ENCODE peak calls at places on chromosomes 11 and 22, in ten cellular contexts. C, T, W, U, A, R, Z, S, P and V are unnamed samples.
A peak's percentile ranks its signal among the peaks of the same experiment; 100 is the strongest.

GRCh38 chr11:73072935-73073481 is 69.1 kb downstream of the FCHSD2 start:
- DNase-seq in C (no peak), T (peak; percentile 5), W (no peak), U (no peak), A (no peak), R (no peak), Z (peak; percentile 1), S (no peak), P (no peak), V (no peak)

GRCh38 chr22:22817468-22818201 is 70.0 kb upstream of the IGLL5 start:
- DNase-seq in C (no peak), T (no peak), W (no peak), U (no peak), A (no peak), R (no peak), Z (no peak), S (no peak), P (no peak), V (no peak)

GRCh38 chr11:66333220-66333877 is 2.9 kb downstream of the RIN1 start:
- DNase-seq in C (no peak), T (no peak), W (no peak), U (no peak), A (no peak), R (no peak), Z (no peak), S (no peak), P (no peak), V (no peak)

GRCh38 chr22:30864441-30865420 is 103.8 kb downstream of the MORC2 start:
- DNase-seq in C (no peak), T (no peak), W (no peak), U (no peak), A (no peak), R (no peak), Z (no peak), S (no peak), P (no peak), V (no peak)

GRCh38 chr11:96713301-96713700 is 323.5 kb downstream of the JRKL start:
- DNase-seq in C (no peak), T (no peak), W (no peak), U (no peak), A (no peak), R (no peak), Z (no peak), S (no peak), P (no peak), V (no peak)

GRCh38 chr11:105000797-105001196 is 22.2 kb downstream of the CASP5 start:
- DNase-seq in C (peak; percentile 17), T (peak; percentile 12), W (no peak), U (no peak), A (peak; percentile 2), R (no peak), Z (no peak), S (no peak), P (no peak), V (no peak)

GRCh38 chr11:67437082-67437821 is at the start of gene PTPRCAP:
- DNase-seq in C (no peak), T (no peak), W (no peak), U (no peak), A (peak; percentile 67), R (no peak), Z (no peak), S (no peak), P (no peak), V (no peak)

GRCh38 chr22:17518379-17518778 is 44.9 kb upstream of the SLC25A18 start:
- DNase-seq in C (no peak), T (no peak), W (no peak), U (no peak), A (no peak), R (no peak), Z (no peak), S (no peak), P (no peak), V (no peak)

GRCh38 chr11:59135648-59136461 is 6.8 kb upstream of the FAM111A start:
- DNase-seq in C (peak; percentile 81), T (peak; percentile 72), W (peak; percentile 95), U (no peak), A (peak; percentile 69), R (peak; percentile 81), Z (peak; percentile 64), S (peak; percentile 81), P (peak; percentile 65), V (peak; percentile 75)

GRCh38 chr11:71286701-71287643 is 34.6 kb upstream of the SHANK2 start:
- DNase-seq in C (peak; percentile 79), T (peak; percentile 96), W (no peak), U (peak; percentile 96), A (no peak), R (no peak), Z (peak; percentile 97), S (peak; percentile 83), P (no peak), V (peak; percentile 70)

GRCh38 chr11:113521737-113522517 is 46.7 kb upstream of the DRD2 start:
- DNase-seq in C (no peak), T (no peak), W (no peak), U (no peak), A (no peak), R (peak; percentile 26), Z (no peak), S (no peak), P (no peak), V (no peak)

GRCh38 chr11:12482839-12483238 is 105.5 kb downstream of the PARVA start:
- DNase-seq in C (no peak), T (no peak), W (no peak), U (no peak), A (no peak), R (no peak), Z (no peak), S (peak; percentile 84), P (no peak), V (no peak)

GRCh38 chr11:115257286-115258077 is 246.7 kb downstream of the CADM1 start:
- DNase-seq in C (no peak), T (no peak), W (no peak), U (no peak), A (no peak), R (no peak), Z (no peak), S (no peak), P (no peak), V (no peak)

GRCh38 chr11:75214843-75215242 is 25.7 kb upstream of the TPBGL start:
- DNase-seq in C (no peak), T (no peak), W (no peak), U (no peak), A (no peak), R (no peak), Z (no peak), S (no peak), P (no peak), V (no peak)

GRCh38 chr22:42320463-42321416 is 50.3 kb upstream of the TCF20 start:
- DNase-seq in C (no peak), T (no peak), W (no peak), U (no peak), A (no peak), R (no peak), Z (no peak), S (no peak), P (no peak), V (no peak)

GRCh38 chr11:76090821-76091220 is 115.5 kb downstream of the WNT11 start:
- DNase-seq in C (no peak), T (no peak), W (no peak), U (no peak), A (no peak), R (no peak), Z (no peak), S (no peak), P (no peak), V (no peak)

GRCh38 chr22:23071163-23072034 is 1.1 kb downstream of the GNAZ start:
- DNase-seq in C (no peak), T (no peak), W (no peak), U (no peak), A (no peak), R (no peak), Z (no peak), S (no peak), P (no peak), V (no peak)

GRCh38 chr11:103661185-103661584 is 375.3 kb upstream of the DDI1 start:
- DNase-seq in C (no peak), T (no peak), W (no peak), U (no peak), A (no peak), R (no peak), Z (no peak), S (no peak), P (no peak), V (no peak)

GRCh38 chr22:50173983-50174355 is 3.4 kb downstream of the PANX2 start:
- DNase-seq in C (no peak), T (no peak), W (no peak), U (no peak), A (no peak), R (no peak), Z (no peak), S (no peak), P (no peak), V (no peak)

GRCh38 chr11:27864046-27865025 is 164.1 kb upstream of the BDNF start:
- DNase-seq in C (peak; percentile 32), T (peak; percentile 71), W (peak; percentile 80), U (no peak), A (no peak), R (no peak), Z (no peak), S (peak; percentile 71), P (no peak), V (no peak)

GRCh38 chr11:130600139-130600538 is 151.7 kb downstream of the ADAMTS15 start:
- DNase-seq in C (no peak), T (no peak), W (no peak), U (no peak), A (no peak), R (no peak), Z (no peak), S (no peak), P (no peak), V (no peak)

GRCh38 chr11:66880484-66881211 is 23.8 kb downstream of the LRFN4 start:
- DNase-seq in C (peak; percentile 70), T (no peak), W (no peak), U (no peak), A (no peak), R (no peak), Z (no peak), S (peak; percentile 85), P (no peak), V (peak; percentile 65)

GRCh38 chr22:36156515-36157419 is 3.8 kb downstream of the APOL3 start:
- DNase-seq in C (peak; percentile 90), T (peak; percentile 71), W (peak; percentile 48), U (peak; percentile 66), A (peak; percentile 73), R (peak; percentile 93), Z (peak; percentile 70), S (peak; percentile 74), P (no peak), V (peak; percentile 51)

GRCh38 chr11:92687724-92688123 is 281.7 kb upstream of the MTNR1B start:
- DNase-seq in C (peak; percentile 9), T (no peak), W (no peak), U (no peak), A (no peak), R (no peak), Z (no peak), S (no peak), P (no peak), V (no peak)

GRCh38 chr11:86115542-86116385 is 46.9 kb upstream of the PICALM start:
- DNase-seq in C (peak; percentile 49), T (peak; percentile 62), W (no peak), U (no peak), A (no peak), R (no peak), Z (peak; percentile 16), S (no peak), P (no peak), V (no peak)

GRCh38 chr11:112366777-112367176 is 106.1 kb upstream of the PLET1 start:
- DNase-seq in C (no peak), T (no peak), W (no peak), U (no peak), A (no peak), R (no peak), Z (peak; percentile 59), S (no peak), P (no peak), V (no peak)

GRCh38 chr11:116688202-116688540 is 84.6 kb downstream of the BUD13 start:
- DNase-seq in C (no peak), T (no peak), W (no peak), U (no peak), A (no peak), R (peak; percentile 28), Z (no peak), S (no peak), P (no peak), V (no peak)

GRCh38 chr11:68329993-68330699 is 17.8 kb downstream of the LRP5 start:
- DNase-seq in C (no peak), T (no peak), W (no peak), U (no peak), A (no peak), R (no peak), Z (no peak), S (no peak), P (no peak), V (no peak)